ENCODE peak calls at places on chromosomes 2 and 18, in four cellular contexts. One of them, this sample, is unnamed.

GRCh38 chr2:38155-38554 is 8.2 kb downstream of the FAM110C start:
- DNase-seq in A549: peak
- DNase-seq in AG10803: no peak
- DNase-seq in HepG2: no peak
- DNase-seq in this sample: no peak

GRCh38 chr2:144801766-144802165 is 281.8 kb upstream of the ZEB2 start:
- DNase-seq in A549: no peak
- DNase-seq in AG10803: peak
- DNase-seq in HepG2: no peak
- DNase-seq in this sample: peak

GRCh38 chr2:106990307-106990706 is 104.3 kb upstream of the ST6GAL2 start:
- DNase-seq in A549: no peak
- DNase-seq in AG10803: peak
- DNase-seq in HepG2: no peak
- DNase-seq in this sample: peak

GRCh38 chr2:27887830-27888229 is 2.4 kb downstream of the RBKS start:
- DNase-seq in A549: no peak
- DNase-seq in AG10803: no peak
- DNase-seq in HepG2: no peak
- DNase-seq in this sample: no peak

GRCh38 chr18:35122586-35123224 is 81.5 kb downstream of the MAPRE2 start:
- DNase-seq in A549: no peak
- DNase-seq in AG10803: no peak
- DNase-seq in HepG2: no peak
- DNase-seq in this sample: no peak

GRCh38 chr2:58796239-58796638 is 555.1 kb upstream of the FANCL start:
- DNase-seq in A549: no peak
- DNase-seq in AG10803: no peak
- DNase-seq in HepG2: no peak
- DNase-seq in this sample: peak

GRCh38 chr2:198880986-198881385 is 576.8 kb downstream of the SATB2 start:
- DNase-seq in A549: no peak
- DNase-seq in AG10803: no peak
- DNase-seq in HepG2: no peak
- DNase-seq in this sample: no peak

GRCh38 chr2:150484461-150484931 is 3.0 kb downstream of the RND3 start:
- DNase-seq in A549: no peak
- DNase-seq in AG10803: peak
- DNase-seq in HepG2: no peak
- DNase-seq in this sample: no peak

GRCh38 chr2:51790854-51791253 is 758.9 kb upstream of the NRXN1 start:
- DNase-seq in A549: no peak
- DNase-seq in AG10803: no peak
- DNase-seq in HepG2: no peak
- DNase-seq in this sample: no peak

GRCh38 chr2:191318037-191318728 is 73.0 kb downstream of the MYO1B start:
- DNase-seq in A549: no peak
- DNase-seq in AG10803: peak
- DNase-seq in HepG2: no peak
- DNase-seq in this sample: peak

GRCh38 chr2:177265386-177265690 is 811 bp upstream of the NFE2L2 start:
- DNase-seq in A549: no peak
- DNase-seq in AG10803: peak
- DNase-seq in HepG2: no peak
- DNase-seq in this sample: no peak

GRCh38 chr18:10476430-10476829 is 22.0 kb downstream of the APCDD1 start:
- DNase-seq in A549: no peak
- DNase-seq in AG10803: peak
- DNase-seq in HepG2: no peak
- DNase-seq in this sample: peak

GRCh38 chr2:206792645-206793044 is 27.2 kb downstream of the FASTKD2 start:
- DNase-seq in A549: no peak
- DNase-seq in AG10803: no peak
- DNase-seq in HepG2: no peak
- DNase-seq in this sample: no peak

GRCh38 chr2:191014653-191015020 is 666 bp upstream of the STAT1 start:
- DNase-seq in A549: no peak
- DNase-seq in AG10803: no peak
- DNase-seq in HepG2: no peak
- DNase-seq in this sample: no peak

GRCh38 chr2:156057647-156058046 is 274.9 kb downstream of the NR4A2 start:
- DNase-seq in A549: no peak
- DNase-seq in AG10803: no peak
- DNase-seq in HepG2: no peak
- DNase-seq in this sample: no peak

GRCh38 chr18:75130591-75131274 is 78.2 kb downstream of the PTGR3 start:
- DNase-seq in A549: no peak
- DNase-seq in AG10803: no peak
- DNase-seq in HepG2: no peak
- DNase-seq in this sample: peak

GRCh38 chr2:237673130-237673921 is 45.9 kb downstream of the LRRFIP1 start:
- DNase-seq in A549: peak
- DNase-seq in AG10803: peak
- DNase-seq in HepG2: peak
- DNase-seq in this sample: no peak

GRCh38 chr2:26685943-26686839 is 6.3 kb upstream of the KCNK3 start:
- DNase-seq in A549: no peak
- DNase-seq in AG10803: no peak
- DNase-seq in HepG2: no peak
- DNase-seq in this sample: no peak

GRCh38 chr2:2324565-2325101 is 6.4 kb downstream of the MYT1L start:
- DNase-seq in A549: no peak
- DNase-seq in AG10803: no peak
- DNase-seq in HepG2: no peak
- DNase-seq in this sample: no peak

GRCh38 chr2:179139506-179139905 is 89.6 kb upstream of the CCDC141 start:
- DNase-seq in A549: no peak
- DNase-seq in AG10803: no peak
- DNase-seq in HepG2: no peak
- DNase-seq in this sample: no peak

GRCh38 chr2:17030070-17030469 is 364.4 kb upstream of the CYRIA start:
- DNase-seq in A549: no peak
- DNase-seq in AG10803: no peak
- DNase-seq in HepG2: no peak
- DNase-seq in this sample: no peak

GRCh38 chr2:11656671-11657101 is 13.3 kb downstream of the NTSR2 start:
- DNase-seq in A549: no peak
- DNase-seq in AG10803: no peak
- DNase-seq in HepG2: no peak
- DNase-seq in this sample: no peak

GRCh38 chr2:105437708-105438103 is 38.9 kb upstream of the FHL2 start:
- DNase-seq in A549: no peak
- DNase-seq in AG10803: peak
- DNase-seq in HepG2: no peak
- DNase-seq in this sample: no peak

GRCh38 chr2:232937278-232937906 is 67.3 kb downstream of the SNORC start:
- DNase-seq in A549: peak
- DNase-seq in AG10803: peak
- DNase-seq in HepG2: peak
- DNase-seq in this sample: no peak

DNA sequence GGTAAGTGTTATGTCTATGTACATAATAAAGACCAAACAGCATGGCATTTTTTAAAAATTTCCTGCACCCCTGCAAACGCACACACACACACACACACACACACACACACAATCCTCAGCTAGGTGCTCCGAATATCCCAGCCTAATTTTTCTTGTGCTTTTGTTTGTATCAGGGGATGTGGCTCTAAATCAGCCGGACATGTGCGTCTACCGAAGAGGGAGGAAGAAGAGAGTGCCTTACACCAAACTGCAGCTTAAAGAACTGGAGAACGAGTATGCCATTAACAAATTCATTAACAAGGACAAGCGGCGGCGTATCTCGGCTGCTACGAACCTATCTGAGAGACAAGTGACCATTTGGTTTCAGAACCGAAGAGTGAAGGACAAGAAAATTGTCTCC is 1.8 kb downstream of the HOXD13 start:
- DNase-seq in A549: no peak
- DNase-seq in AG10803: no peak
- DNase-seq in HepG2: no peak
- DNase-seq in this sample: no peak
- H3K4me3 ChIP-seq in A549: no peak
- H3K4me3 ChIP-seq in AG10803: no peak
- H3K4me3 ChIP-seq in HepG2: no peak
- H3K4me3 ChIP-seq in this sample: no peak

GRCh38 chr2:169717691-169718063 is 16.0 kb upstream of the KLHL23 start:
- DNase-seq in A549: no peak
- DNase-seq in AG10803: no peak
- DNase-seq in HepG2: no peak
- DNase-seq in this sample: no peak

GRCh38 chr2:169716229-169716886 is 17.3 kb upstream of the KLHL23 start:
- DNase-seq in A549: no peak
- DNase-seq in AG10803: peak
- DNase-seq in HepG2: no peak
- DNase-seq in this sample: no peak

GRCh38 chr2:169714699-169715098 is 18.9 kb upstream of the KLHL23 start:
- DNase-seq in A549: no peak
- DNase-seq in AG10803: no peak
- DNase-seq in HepG2: no peak
- DNase-seq in this sample: no peak

GRCh38 chr2:169716938-169717690 is 16.5 kb upstream of the KLHL23 start:
- DNase-seq in A549: no peak
- DNase-seq in AG10803: no peak
- DNase-seq in HepG2: peak
- DNase-seq in this sample: no peak

GRCh38 chr2:169715379-169716228 is 18.0 kb upstream of the KLHL23 start:
- DNase-seq in A549: no peak
- DNase-seq in AG10803: peak
- DNase-seq in HepG2: peak
- DNase-seq in this sample: peak
- H3K4me3 ChIP-seq in A549: no peak
- H3K4me3 ChIP-seq in AG10803: peak
- H3K4me3 ChIP-seq in HepG2: peak
- H3K4me3 ChIP-seq in this sample: no peak

GRCh38 chr2:174774828-174775227 is 10.6 kb upstream of the CHRNA1 start:
- DNase-seq in A549: no peak
- DNase-seq in AG10803: no peak
- DNase-seq in HepG2: no peak
- DNase-seq in this sample: no peak

GRCh38 chr2:174771136-174771535 is 6.9 kb upstream of the CHRNA1 start:
- DNase-seq in A549: no peak
- DNase-seq in AG10803: no peak
- DNase-seq in HepG2: no peak
- DNase-seq in this sample: no peak

GRCh38 chr2:174773191-174773590 is 8.9 kb upstream of the CHRNA1 start:
- DNase-seq in A549: no peak
- DNase-seq in AG10803: no peak
- DNase-seq in HepG2: no peak
- DNase-seq in this sample: no peak

GRCh38 chr2:174771631-174772491 is 7.6 kb upstream of the CHRNA1 start:
- DNase-seq in A549: peak
- DNase-seq in AG10803: peak
- DNase-seq in HepG2: peak
- DNase-seq in this sample: peak

DNA sequence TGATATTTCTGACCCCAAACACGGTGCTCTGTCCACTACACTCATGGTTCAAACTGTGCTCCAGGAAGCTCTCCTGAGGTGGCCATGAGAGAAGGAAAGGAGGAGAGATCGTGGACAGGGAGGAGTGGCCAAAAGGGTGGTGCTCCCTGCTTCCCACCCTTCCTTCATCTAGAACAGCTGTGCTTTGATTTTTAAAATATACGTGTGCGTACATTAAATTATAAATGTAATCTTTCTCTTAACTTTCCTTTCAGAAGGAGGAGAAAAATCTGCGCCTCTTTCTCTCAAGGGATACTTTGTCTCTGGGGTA is 8.2 kb upstream of the CHRNA1 start:
- DNase-seq in A549: no peak
- DNase-seq in AG10803: no peak
- DNase-seq in HepG2: no peak
- DNase-seq in this sample: no peak
- H3K4me3 ChIP-seq in A549: no peak
- H3K4me3 ChIP-seq in AG10803: no peak
- H3K4me3 ChIP-seq in HepG2: peak
- H3K4me3 ChIP-seq in this sample: no peak

GRCh38 chr2:223053431-223054192 is 1.6 kb downstream of the KCNE4 start:
- DNase-seq in A549: no peak
- DNase-seq in AG10803: no peak
- DNase-seq in HepG2: no peak
- DNase-seq in this sample: no peak

GRCh38 chr2:223055140-223055539 is 3.1 kb downstream of the KCNE4 start:
- DNase-seq in A549: no peak
- DNase-seq in AG10803: peak
- DNase-seq in HepG2: no peak
- DNase-seq in this sample: no peak

GRCh38 chr2:223055836-223056235 is 3.8 kb downstream of the KCNE4 start:
- DNase-seq in A549: no peak
- DNase-seq in AG10803: no peak
- DNase-seq in HepG2: no peak
- DNase-seq in this sample: no peak

GRCh38 chr2:223052710-223053261 is 796 bp downstream of the KCNE4 start:
- DNase-seq in A549: peak
- DNase-seq in AG10803: no peak
- DNase-seq in HepG2: no peak
- DNase-seq in this sample: no peak

GRCh38 chr2:223054193-223054781 is 2.3 kb downstream of the KCNE4 start:
- DNase-seq in A549: no peak
- DNase-seq in AG10803: peak
- DNase-seq in HepG2: no peak
- DNase-seq in this sample: peak
- H3K4me3 ChIP-seq in A549: no peak
- H3K4me3 ChIP-seq in AG10803: peak
- H3K4me3 ChIP-seq in HepG2: no peak
- H3K4me3 ChIP-seq in this sample: peak

GRCh38 chr2:218858671-218859555 is 692 bp upstream of the WNT6 start:
- DNase-seq in A549: no peak
- DNase-seq in AG10803: no peak
- DNase-seq in HepG2: no peak
- DNase-seq in this sample: no peak
- H3K4me3 ChIP-seq in A549: peak
- H3K4me3 ChIP-seq in AG10803: no peak
- H3K4me3 ChIP-seq in HepG2: peak
- H3K4me3 ChIP-seq in this sample: no peak

GRCh38 chr18:76909418-76909817 is 87.1 kb downstream of the ZNF236 start:
- DNase-seq in A549: no peak
- DNase-seq in AG10803: no peak
- DNase-seq in HepG2: no peak
- DNase-seq in this sample: no peak
- H3K4me3 ChIP-seq in A549: no peak
- H3K4me3 ChIP-seq in AG10803: no peak
- H3K4me3 ChIP-seq in HepG2: no peak
- H3K4me3 ChIP-seq in this sample: no peak

This sample was measured in astrocyte of the cerebellum.